ENCODE peak calls at places on chromosome 5, in six cellular contexts. V is spleen, H is IMR-90, F is stomach, T is fibroblast of mammary gland, A is mucosa of descending colon. Z is an unnamed sample.

GRCh38 chr5:95673076-95673475 is 9.7 kb downstream of the SPATA9 start:
- DNase-seq in V (no peak), H (peak; percentile 40), F (no peak), T (peak; percentile 32), A (no peak), Z (peak; percentile 55)

GRCh38 chr5:37830348-37830747 is 9.5 kb downstream of the GDNF start:
- DNase-seq in V (no peak), H (no peak), F (no peak), T (no peak), A (no peak), Z (no peak)

GRCh38 chr5:127306036-127306435 is 15.4 kb downstream of the MEGF10 start:
- DNase-seq in V (no peak), H (no peak), F (no peak), T (no peak), A (no peak), Z (no peak)

GRCh38 chr5:9233712-9234111 is 312.2 kb downstream of the SEMA5A start:
- DNase-seq in V (no peak), H (peak; percentile 51), F (no peak), T (no peak), A (no peak), Z (peak; percentile 39)

GRCh38 chr5:14143843-14144585 is 872 bp downstream of the TRIO start:
- DNase-seq in V (peak; percentile 92), H (no peak), F (peak; percentile 43), T (no peak), A (peak; percentile 53), Z (no peak)

GRCh38 chr5:92337772-92338234 is 954.7 kb upstream of the ARRDC3 start:
- DNase-seq in V (no peak), H (peak; percentile 23), F (no peak), T (peak; percentile 80), A (no peak), Z (peak; percentile 33)

GRCh38 chr5:150065346-150065745 is 21.0 kb downstream of the CSF1R start:
- DNase-seq in V (peak; percentile 78), H (peak; percentile 76), F (no peak), T (peak; percentile 77), A (no peak), Z (no peak)

GRCh38 chr5:87944553-87945320 is 323.9 kb downstream of the TMEM161B start:
- DNase-seq in V (no peak), H (no peak), F (peak; percentile 25), T (no peak), A (no peak), Z (no peak)

GRCh38 chr5:90307386-90308181 is 102.0 kb downstream of the CETN3 start:
- DNase-seq in V (no peak), H (no peak), F (no peak), T (no peak), A (no peak), Z (peak; percentile 25)

GRCh38 chr5:87526131-87526530 is 113.4 kb upstream of the CCNH start:
- DNase-seq in V (no peak), H (no peak), F (no peak), T (no peak), A (no peak), Z (no peak)

GRCh38 chr5:37825334-37825915 is 14.4 kb downstream of the GDNF start:
- DNase-seq in V (no peak), H (no peak), F (no peak), T (no peak), A (no peak), Z (no peak)

GRCh38 chr5:31361906-31362900 is 168.7 kb downstream of the CDH6 start:
- DNase-seq in V (no peak), H (peak; percentile 59), F (no peak), T (peak; percentile 53), A (no peak), Z (peak; percentile 22)

GRCh38 chr5:55176176-55176818 is 3.3 kb upstream of the CDC20B start:
- DNase-seq in V (peak; percentile 74), H (no peak), F (peak; percentile 73), T (no peak), A (peak; percentile 78), Z (no peak)

GRCh38 chr5:93503598-93504067 is 77.4 kb downstream of the NR2F1-AS1 start:
- DNase-seq in V (no peak), H (peak; percentile 97), F (no peak), T (peak; percentile 97), A (no peak), Z (peak; percentile 93)

GRCh38 chr5:74179183-74179582 is 461.3 kb downstream of the ENC1 start:
- DNase-seq in V (no peak), H (peak; percentile 97), F (no peak), T (peak; percentile 93), A (no peak), Z (peak; percentile 80)

GRCh38 chr5:82376309-82376708 is 98.2 kb upstream of the RPS23 start:
- DNase-seq in V (no peak), H (no peak), F (no peak), T (no peak), A (no peak), Z (no peak)

GRCh38 chr5:136080483-136081180 is 51.8 kb downstream of the TGFBI start:
- DNase-seq in V (peak; percentile 94), H (peak; percentile 94), F (peak; percentile 85), T (peak; percentile 95), A (peak; percentile 94), Z (peak; percentile 90)

GRCh38 chr5:138336952-138337684 is 948 bp upstream of the FAM53C start:
- DNase-seq in V (no peak), H (peak; percentile 79), F (peak; percentile 80), T (peak; percentile 82), A (peak; percentile 81), Z (peak; percentile 87)

GRCh38 chr5:163362806-163363788 is 74.3 kb upstream of the CCNG1 start:
- DNase-seq in V (no peak), H (no peak), F (no peak), T (no peak), A (no peak), Z (no peak)

GRCh38 chr5:96789794-96790193 is 18.0 kb downstream of the ERAP1 start:
- DNase-seq in V (no peak), H (no peak), F (no peak), T (no peak), A (no peak), Z (no peak)

GRCh38 chr5:34487202-34487879 is 168.8 kb upstream of the RAI14 start:
- DNase-seq in V (no peak), H (peak; percentile 97), F (peak; percentile 64), T (peak; percentile 95), A (no peak), Z (peak; percentile 94)

GRCh38 chr5:89191374-89191773 is 308.4 kb upstream of the MEF2C start:
- DNase-seq in V (no peak), H (no peak), F (no peak), T (no peak), A (no peak), Z (no peak)

GRCh38 chr5:74767579-74767913 is 497 bp downstream of the NSA2 start:
- DNase-seq in V (no peak), H (peak; percentile 42), F (no peak), T (peak; percentile 65), A (peak; percentile 56), Z (peak; percentile 63)

GRCh38 chr5:145697251-145698016 is 137.7 kb downstream of the PRELID2 start:
- DNase-seq in V (no peak), H (peak; percentile 49), F (no peak), T (peak; percentile 71), A (peak; percentile 56), Z (peak; percentile 80)

GRCh38 chr5:60727032-60727431 is 27.1 kb upstream of the DEPDC1B start:
- DNase-seq in V (no peak), H (no peak), F (no peak), T (peak; percentile 10), A (no peak), Z (no peak)

GRCh38 chr5:78543916-78544315 is 104.7 kb downstream of the LHFPL2 start:
- DNase-seq in V (no peak), H (no peak), F (no peak), T (no peak), A (no peak), Z (no peak)

GRCh38 chr5:117748336-117748735 is 1173.7 kb upstream of the SEMA6A start:
- DNase-seq in V (no peak), H (no peak), F (no peak), T (no peak), A (no peak), Z (no peak)

GRCh38 chr5:169777112-169777511 is 140.0 kb downstream of the DOCK2 start:
- DNase-seq in V (no peak), H (no peak), F (no peak), T (no peak), A (no peak), Z (no peak)

GRCh38 chr5:180831139-180832080 is 28.8 kb upstream of the MGAT1 start:
- DNase-seq in V (peak; percentile 97), H (peak; percentile 60), F (peak; percentile 89), T (peak; percentile 65), A (peak; percentile 92), Z (peak; percentile 68)

GRCh38 chr5:93602261-93603149 is 19.5 kb downstream of the NR2F1 start:
- DNase-seq in V (no peak), H (peak; percentile 33), F (no peak), T (no peak), A (no peak), Z (no peak)

GRCh38 chr5:136686192-136686872 is 321.0 kb upstream of the TRPC7 start:
- DNase-seq in V (no peak), H (peak; percentile 26), F (no peak), T (peak; percentile 25), A (no peak), Z (peak; percentile 61)

GRCh38 chr5:126046275-126046674 is 376.9 kb upstream of the GRAMD2B start:
- DNase-seq in V (no peak), H (no peak), F (no peak), T (no peak), A (no peak), Z (no peak)

GRCh38 chr5:157571357-157571827 is 4.2 kb downstream of the ADAM19 start:
- DNase-seq in V (peak; percentile 87), H (peak; percentile 77), F (no peak), T (no peak), A (peak; percentile 35), Z (peak; percentile 46)
- H3K4me3 ChIP-seq in V (no peak overlapping the region), H (no peak overlapping the region), F (no peak overlapping the region), T (no peak overlapping the region), A (no peak overlapping the region), Z (no peak overlapping the region)

GRCh38 chr5:123571927-123572326 is 60.0 kb downstream of the CSNK1G3 start:
- DNase-seq in V (no peak), H (no peak), F (no peak), T (no peak), A (no peak), Z (no peak)
- TF ChIP-seq CTCF in V (no peak), H (no peak), F (no peak), T (no peak), A (no peak), Z (no peak)

DNA sequence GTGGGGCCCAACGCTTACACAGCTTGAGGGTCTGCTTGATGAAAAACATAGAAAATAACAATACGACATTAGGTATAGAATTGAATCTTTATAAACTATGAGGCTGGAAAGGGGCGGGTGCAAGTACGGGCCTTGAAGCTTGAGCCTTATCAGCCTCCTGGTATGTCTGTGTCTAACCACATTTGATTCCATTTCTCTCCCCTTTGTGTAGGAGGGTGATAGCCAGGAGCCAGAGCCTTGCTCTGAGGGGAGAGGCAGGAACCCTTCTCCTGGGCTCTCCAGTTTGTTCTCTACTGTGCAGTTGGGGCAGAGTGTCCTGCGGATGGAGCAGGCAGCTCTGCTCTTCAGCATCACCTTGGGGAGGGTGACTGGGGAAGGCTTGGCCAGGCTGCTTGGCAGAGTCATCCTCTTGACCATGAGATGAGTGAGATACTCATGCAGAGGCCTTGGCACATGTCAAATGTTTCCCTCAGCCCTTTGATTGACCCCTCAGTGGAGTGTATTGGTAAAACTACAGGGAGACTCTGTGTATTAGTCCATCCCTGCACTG is 153.5 kb downstream of the SEMA6A start:
- DNase-seq in V (no peak), H (no peak), F (no peak), T (no peak), A (no peak), Z (peak; percentile 10)
- H3K4me3 ChIP-seq in V (no peak overlapping the region), H (no peak overlapping the region), F (no peak overlapping the region), T (no peak overlapping the region), A (no peak overlapping the region), Z (no peak overlapping the region)

GRCh38 chr5:148457183-148457620 is 73.4 kb downstream of the FBXO38 start:
- DNase-seq in V (no peak), H (no peak), F (no peak), T (no peak), A (no peak), Z (no peak)
- TF ChIP-seq CTCF in V (peak; percentile 29), H (peak; percentile 36), F (peak; percentile 4), T (peak; percentile 40), A (no peak), Z (peak; percentile 23)